ENCODE peak calls at places on chromosomes 1 and 21, in nine cellular contexts. H is iPS-NIHi11, X is ovary, Z is NCI-H510A treated with DMSO at 0.1 percent for 48 hours, W is A549, O is HS-27A, G is MV-4-11, V is NAMALWA, M is non-pigmented ciliary epithelial cell. A is an unnamed sample.

GRCh38 chr1:87880098-87880746 is 551.5 kb downstream of the LMO4 start:
- DNase-seq in H (no peak), X (no peak), Z (no peak), W (no peak), O (no peak), G (no peak), V (no peak), M (no peak), A (no peak)

GRCh38 chr1:10829965-10830515 is 33.6 kb upstream of the CASZ1 start:
- DNase-seq in H (no peak), X (no peak), Z (no peak), W (no peak), O (no peak), G (peak), V (no peak), M (no peak), A (no peak)

GRCh38 chr1:237873487-237873927 is 17.2 kb downstream of the ZP4 start:
- DNase-seq in H (peak), X (no peak), Z (no peak), W (peak), O (peak), G (peak), V (no peak), M (peak), A (no peak)

GRCh38 chr1:50873458-50874187 is 86.4 kb downstream of the FAF1 start:
- DNase-seq in H (peak), X (no peak), Z (no peak), W (peak), O (peak), G (peak), V (peak), M (peak), A (peak)

GRCh38 chr1:72000809-72001208 is 281.5 kb downstream of the NEGR1 start:
- DNase-seq in H (peak), X (no peak), Z (peak), W (no peak), O (no peak), G (peak), V (no peak), M (peak), A (no peak)

GRCh38 chr1:1170215-1170890 is 3.3 kb upstream of the TTLL10 start:
- DNase-seq in H (peak), X (no peak), Z (no peak), W (no peak), O (no peak), G (no peak), V (no peak), M (no peak), A (no peak)

GRCh38 chr1:154427173-154428139 is 22.3 kb downstream of the IL6R start:
- DNase-seq in H (no peak), X (no peak), Z (no peak), W (no peak), O (no peak), G (no peak), V (no peak), M (no peak), A (no peak)

GRCh38 chr1:62437273-62437945 is 560 bp downstream of the USP1 start:
- DNase-seq in H (peak), X (no peak), Z (peak), W (no peak), O (no peak), G (peak), V (peak), M (no peak), A (no peak)

GRCh38 chr1:66725885-66726665 is 26.2 kb upstream of the DYNLT5 start:
- DNase-seq in H (peak), X (no peak), Z (peak), W (peak), O (peak), G (peak), V (peak), M (peak), A (peak)

GRCh38 chr1:178101654-178102053 is 7.8 kb downstream of the RASAL2 start:
- DNase-seq in H (no peak), X (no peak), Z (no peak), W (no peak), O (no peak), G (no peak), V (no peak), M (no peak), A (no peak)

GRCh38 chr1:228285661-228286504 is 78.0 kb downstream of the OBSCN start:
- DNase-seq in H (no peak), X (no peak), Z (no peak), W (no peak), O (no peak), G (no peak), V (no peak), M (no peak), A (no peak)

GRCh38 chr1:229209386-229209785 is 61.5 kb upstream of the RAB4A start:
- DNase-seq in H (no peak), X (no peak), Z (no peak), W (no peak), O (no peak), G (peak), V (no peak), M (no peak), A (no peak)

GRCh38 chr1:201072149-201072548 is 40.1 kb downstream of the CACNA1S start:
- DNase-seq in H (no peak), X (no peak), Z (peak), W (no peak), O (no peak), G (no peak), V (no peak), M (no peak), A (no peak)

GRCh38 chr1:185917646-185918045 is 183.5 kb downstream of the HMCN1 start:
- DNase-seq in H (peak), X (no peak), Z (no peak), W (no peak), O (no peak), G (no peak), V (peak), M (no peak), A (no peak)

GRCh38 chr1:44084998-44085675 is 33.5 kb upstream of the KLF17 start:
- DNase-seq in H (no peak), X (no peak), Z (no peak), W (no peak), O (peak), G (no peak), V (no peak), M (peak), A (peak)

GRCh38 chr1:52748119-52748518 is 21.9 kb downstream of the ZYG11B start:
- DNase-seq in H (no peak), X (no peak), Z (no peak), W (no peak), O (no peak), G (no peak), V (peak), M (no peak), A (no peak)

GRCh38 chr1:75707191-75707590 is 17.3 kb upstream of the ACADM start:
- DNase-seq in H (no peak), X (no peak), Z (no peak), W (no peak), O (no peak), G (no peak), V (no peak), M (no peak), A (no peak)

GRCh38 chr1:15833069-15833679 is 14.3 kb upstream of the SPEN start:
- DNase-seq in H (no peak), X (peak), Z (peak), W (no peak), O (no peak), G (peak), V (no peak), M (no peak), A (peak)

GRCh38 chr1:27604579-27605299 is 795 bp upstream of the AHDC1 start:
- DNase-seq in H (no peak), X (no peak), Z (peak), W (no peak), O (no peak), G (no peak), V (no peak), M (no peak), A (no peak)

GRCh38 chr1:88998716-88999115 is 6.3 kb upstream of the KYAT3 start:
- DNase-seq in H (peak), X (no peak), Z (peak), W (peak), O (peak), G (peak), V (peak), M (no peak), A (peak)

GRCh38 chr1:239803666-239804228 is 287.9 kb upstream of the FMN2 start:
- DNase-seq in H (no peak), X (no peak), Z (no peak), W (no peak), O (no peak), G (no peak), V (no peak), M (no peak), A (no peak)

GRCh38 chr1:183998045-183998444 is 39.5 kb downstream of the COLGALT2 start:
- DNase-seq in H (no peak), X (no peak), Z (no peak), W (no peak), O (no peak), G (no peak), V (no peak), M (no peak), A (no peak)

GRCh38 chr1:103496014-103496635 is 29.4 kb upstream of the RNPC3 start:
- DNase-seq in H (no peak), X (no peak), Z (no peak), W (no peak), O (no peak), G (no peak), V (no peak), M (no peak), A (no peak)

GRCh38 chr1:56320873-56321272 is 258.5 kb downstream of the PLPP3 start:
- DNase-seq in H (no peak), X (no peak), Z (no peak), W (no peak), O (no peak), G (no peak), V (no peak), M (no peak), A (no peak)

GRCh38 chr1:224884428-224884827 is 45.0 kb upstream of the DNAH14 start:
- DNase-seq in H (no peak), X (no peak), Z (no peak), W (no peak), O (no peak), G (no peak), V (no peak), M (no peak), A (no peak)

GRCh38 chr1:204950353-204951001 is 79.8 kb downstream of the NFASC start:
- DNase-seq in H (no peak), X (no peak), Z (no peak), W (no peak), O (no peak), G (no peak), V (no peak), M (no peak), A (no peak)

GRCh38 chr21:17651526-17651925 is 38.8 kb upstream of the BTG3 start:
- DNase-seq in H (no peak), X (no peak), Z (no peak), W (no peak), O (no peak), G (no peak), V (no peak), M (no peak), A (no peak)

GRCh38 chr1:34019741-34020552 is 145.1 kb downstream of the CSMD2 start:
- DNase-seq in H (no peak), X (no peak), Z (peak), W (no peak), O (no peak), G (no peak), V (no peak), M (no peak), A (no peak)

GRCh38 chr1:11340248-11340632 is 67.2 kb downstream of the UBIAD1 start:
- DNase-seq in H (no peak), X (no peak), Z (no peak), W (no peak), O (no peak), G (no peak), V (no peak), M (no peak), A (no peak)

GRCh38 chr1:155466996-155467395 is 95.6 kb downstream of the ASH1L start:
- DNase-seq in H (no peak), X (no peak), Z (no peak), W (peak), O (peak), G (no peak), V (no peak), M (peak), A (no peak)

GRCh38 chr1:186125035-186125434 is 250.0 kb downstream of the TPR start:
- DNase-seq in H (no peak), X (no peak), Z (no peak), W (no peak), O (no peak), G (no peak), V (no peak), M (no peak), A (no peak)

GRCh38 chr1:11478571-11479374 is at the start of gene DISP3:
- DNase-seq in H (peak), X (no peak), Z (peak), W (peak), O (no peak), G (peak), V (peak), M (no peak), A (peak)

GRCh38 chr1:169312084-169312954 is 55.3 kb downstream of the NME7 start:
- DNase-seq in H (no peak), X (no peak), Z (no peak), W (peak), O (peak), G (peak), V (peak), M (peak), A (peak)

GRCh38 chr1:59568158-59568935 is 246.4 kb upstream of the HOOK1 start:
- DNase-seq in H (no peak), X (no peak), Z (no peak), W (no peak), O (no peak), G (no peak), V (no peak), M (no peak), A (no peak)

A was measured in HCT116.